ENCODE peak calls at places on chromosomes 4 and X, in nine cellular contexts. Z is HCT116, J is transverse colon, E is HL-60, A is Panc1, P is endothelial cell of umbilical vein, W is stomach, U is GM23338, C is K562. D is an unnamed sample.

GRCh38 chrX:9890541-9891200 is 76.5 kb upstream of the CLDN34 start:
- DNase-seq in J (no peak), P (no peak), W (no peak), C (no peak), Z (no peak), A (no peak), E (no peak), U (no peak), D (no peak)

GRCh38 chr4:90546114-90546513 is 418.9 kb downstream of the CCSER1 start:
- DNase-seq in E (no peak), C (no peak), Z (no peak), W (no peak), U (no peak), A (no peak), J (no peak), P (peak; percentile 34), D (no peak)

GRCh38 chrX:40392599-40392998 is 188.2 kb upstream of the ATP6AP2 start:
- DNase-seq in C (no peak), E (no peak), Z (no peak), W (no peak), J (no peak), U (peak; percentile 33), P (no peak), A (no peak), D (no peak)

GRCh38 chr4:88062311-88062710 is 54.9 kb downstream of the PKD2 start:
- DNase-seq in E (no peak), J (no peak), C (no peak), W (no peak), A (no peak), U (no peak), Z (no peak), P (peak; percentile 87), D (no peak)

GRCh38 chr4:1291091-1291490 is 1.4 kb downstream of the MAEA start:
- DNase-seq in U (no peak), J (no peak), W (peak; percentile 23), Z (no peak), A (no peak), E (no peak), P (no peak), C (no peak), D (no peak)

GRCh38 chr4:78068481-78068880 is 11.4 kb downstream of the FRAS1 start:
- DNase-seq in W (no peak), P (no peak), A (no peak), J (no peak), E (no peak), U (no peak), C (no peak), Z (no peak), D (no peak)

GRCh38 chrX:40885984-40886383 is 150.6 kb upstream of the MED14 start:
- DNase-seq in C (no peak), E (no peak), Z (no peak), W (no peak), P (no peak), J (no peak), U (no peak), A (no peak), D (no peak)

GRCh38 chr4:184344899-184345572 is 127.4 kb upstream of the ENPP6 start:
- DNase-seq in W (no peak), A (no peak), Z (no peak), C (no peak), J (no peak), E (no peak), U (no peak), P (no peak), D (no peak)

GRCh38 chr4:158786155-158786581 is 17.3 kb downstream of the FNIP2 start:
- DNase-seq in W (no peak), Z (no peak), A (no peak), U (no peak), J (no peak), P (peak; percentile 82), C (no peak), E (no peak), D (no peak)

GRCh38 chr4:55903577-55903976 is 45.2 kb upstream of the CEP135 start:
- DNase-seq in E (no peak), C (no peak), W (no peak), A (no peak), U (no peak), J (no peak), P (no peak), Z (no peak), D (no peak)

GRCh38 chr4:118354913-118355312 is 2.1 kb upstream of the PRSS12 start:
- DNase-seq in J (no peak), U (no peak), A (no peak), Z (no peak), P (no peak), W (no peak), C (no peak), E (no peak), D (peak; percentile 24)

GRCh38 chrX:584572-584971 is 46.0 kb upstream of the SHOX start:
- DNase-seq in A (no peak), W (no peak), P (no peak), U (no peak), C (no peak), E (no peak), Z (no peak), J (no peak), D (no peak)

GRCh38 chrX:20693071-20693470 is 426.4 kb upstream of the RPS6KA3 start:
- DNase-seq in P (no peak), Z (no peak), W (no peak), E (no peak), U (no peak), J (no peak), C (no peak), A (no peak), D (no peak)

GRCh38 chr4:150978738-150979575 is 36.1 kb downstream of the LRBA start:
- DNase-seq in E (no peak), J (no peak), U (no peak), P (no peak), C (no peak), Z (no peak), A (no peak), W (no peak), D (no peak)

GRCh38 chrX:37347420-37347819 is 1.7 kb upstream of the PRRG1 start:
- DNase-seq in W (no peak), Z (no peak), E (no peak), C (no peak), U (peak; percentile 13), J (no peak), A (no peak), P (no peak), D (no peak)

GRCh38 chr4:83644677-83645639 is 109.0 kb downstream of the GPAT3 start:
- DNase-seq in W (no peak), U (peak; percentile 78), J (no peak), P (peak; percentile 73), E (peak; percentile 26), C (peak; percentile 64), A (peak; percentile 57), Z (peak; percentile 57), D (peak; percentile 92)

GRCh38 chr4:141047228-141047884 is 85.9 kb downstream of the RNF150 start:
- DNase-seq in W (no peak), P (no peak), A (no peak), U (no peak), C (no peak), Z (no peak), J (no peak), E (no peak), D (no peak)
- H3K27ac ChIP-seq in W (no peak overlapping the region), P (no peak overlapping the region), A (no peak overlapping the region), U (no peak overlapping the region), C (no peak overlapping the region), Z (no peak overlapping the region), J (peak overlapping the region; percentile 64), E (no peak overlapping the region), D (no peak overlapping the region)

GRCh38 chr4:7926822-7927221 is 12.8 kb downstream of the AFAP1 start:
- DNase-seq in Z (no peak), E (no peak), P (no peak), A (no peak), U (no peak), W (no peak), J (no peak), C (no peak), D (no peak)

GRCh38 chr4:7933631-7934510 is 5.8 kb downstream of the AFAP1 start:
- DNase-seq in P (peak; percentile 67), C (no peak), Z (no peak), J (no peak), A (no peak), U (no peak), E (no peak), W (no peak), D (no peak)

GRCh38 chr4:7932333-7932732 is 7.3 kb downstream of the AFAP1 start:
- DNase-seq in U (no peak), E (no peak), J (no peak), A (no peak), W (no peak), Z (no peak), P (peak; percentile 52), C (no peak), D (no peak)

GRCh38 chr4:7928711-7929505 is 10.8 kb downstream of the AFAP1 start:
- DNase-seq in E (no peak), C (no peak), Z (peak; percentile 2), W (no peak), A (no peak), P (no peak), J (no peak), U (no peak), D (no peak)

DNA sequence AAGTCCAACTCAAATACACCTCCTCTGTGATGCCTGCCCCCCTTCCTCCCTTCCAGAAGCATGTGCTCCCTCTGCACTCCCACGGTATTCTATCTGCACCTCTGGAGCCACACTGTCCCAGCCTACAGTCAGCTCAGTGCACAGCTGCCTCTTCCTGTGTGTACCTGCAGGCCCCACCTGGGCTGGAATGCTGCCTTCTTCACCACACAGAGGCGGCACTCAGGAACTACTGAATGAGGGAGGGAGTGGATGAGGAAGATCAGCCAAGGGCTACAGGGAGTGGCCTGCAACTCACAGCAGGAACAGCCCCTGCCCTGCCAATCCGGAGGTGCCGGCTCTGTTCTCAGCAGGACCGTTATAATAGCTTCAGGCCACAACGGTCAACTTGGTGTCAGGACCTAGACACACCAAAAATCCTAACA is 10.1 kb downstream of the AFAP1 start:
- DNase-seq in Z (peak; percentile 34), E (no peak), C (no peak), W (peak; percentile 56), U (peak; percentile 74), A (no peak), P (no peak), J (peak; percentile 81), D (no peak)
- TF ChIP-seq POLR2AphosphoS5 in Z (no peak), E (no peak), C (no peak), W (no peak), U (no peak), A (no peak), P (no peak), J (peak; percentile 28), D (no peak)

GRCh38 chr4:143335979-143336827 is 473 bp upstream of the GAB1 start:
- DNase-seq in A (no peak), J (peak; percentile 92), P (peak; percentile 93), E (peak; percentile 10), Z (no peak), W (peak; percentile 87), C (peak; percentile 82), U (peak; percentile 95), D (no peak)
- H3K27ac ChIP-seq in A (no peak overlapping the region), J (peak overlapping the region; percentile 95), P (peak overlapping the region; percentile 61), E (no peak overlapping the region), Z (peak overlapping the region; percentile 49), W (peak overlapping the region; percentile 89), C (peak overlapping the region; percentile 83), U (peak overlapping the region; percentile 98), D (no peak overlapping the region)

DNA sequence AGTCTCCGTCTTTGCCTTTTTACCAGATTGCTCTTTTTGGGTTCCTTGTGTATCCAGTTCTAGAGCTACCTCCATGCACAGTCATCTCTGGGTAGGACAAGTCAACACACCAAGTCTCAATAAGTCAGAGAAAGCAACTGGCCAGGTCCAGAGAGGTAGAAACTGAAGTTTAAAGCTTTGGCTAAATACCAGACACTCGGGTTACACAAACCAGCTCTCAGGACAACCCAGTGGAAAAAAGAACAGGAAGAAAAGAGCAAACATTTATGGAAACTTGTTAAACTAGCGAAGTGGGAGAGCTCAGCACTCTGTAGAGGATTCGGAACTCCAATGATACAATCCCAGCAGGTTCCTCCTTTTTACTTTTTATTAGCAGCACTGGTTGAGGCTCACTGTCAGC is 291.0 kb upstream of the CPEB2 start:
- DNase-seq in E (no peak), Z (no peak), P (no peak), A (no peak), C (no peak), W (no peak), J (no peak), U (no peak), D (no peak)
- TF ChIP-seq POLR2AphosphoS5 in E (no peak), Z (no peak), P (no peak), A (no peak), C (no peak), W (no peak), J (no peak), U (no peak), D (no peak)